ENCODE peak calls at places on chromosomes 16 and 17, in nine cellular contexts. U is psoas muscle, C is epithelial cell of esophagus, J is AG09309, B is neural progenitor cell, A is PC-3, Z is cardiac muscle cell, G is right lobe of liver, Y is RWPE1. I is an unnamed sample.

GRCh38 chr17:50758524-50758923 is 8.8 kb downstream of the ANKRD40CL start:
- DNase-seq in U (no peak), C (no peak), J (no peak), B (no peak), A (no peak), Z (no peak), G (no peak), Y (no peak), I (no peak)

GRCh38 chr16:3736116-3736515 is 18.8 kb upstream of the TRAP1 start:
- DNase-seq in U (no peak), C (no peak), J (no peak), B (no peak), A (no peak), Z (no peak), G (no peak), Y (no peak), I (no peak)

GRCh38 chr16:24986512-24987303 is 28.5 kb downstream of the ARHGAP17 start:
- DNase-seq in U (no peak), C (peak; percentile 49), J (peak; percentile 51), B (no peak), A (peak; percentile 71), Z (peak; percentile 94), G (peak; percentile 61), Y (no peak), I (no peak)

GRCh38 chr16:24683847-24684493 is 45.5 kb upstream of the TNRC6A start:
- DNase-seq in U (no peak), C (no peak), J (no peak), B (peak; percentile 19), A (no peak), Z (no peak), G (no peak), Y (no peak), I (no peak)

GRCh38 chr17:3965123-3965800 is 1.0 kb upstream of the ATP2A3 start:
- DNase-seq in U (no peak), C (peak; percentile 36), J (no peak), B (peak; percentile 79), A (peak; percentile 54), Z (peak; percentile 58), G (no peak), Y (no peak), I (peak; percentile 64)

GRCh38 chr17:29870836-29871430 is 59.1 kb downstream of the SSH2 start:
- DNase-seq in U (no peak), C (no peak), J (no peak), B (no peak), A (no peak), Z (no peak), G (no peak), Y (no peak), I (no peak)

GRCh38 chr17:67377727-67378443 is 804 bp downstream of the PITPNC1 start:
- DNase-seq in U (peak; percentile 73), C (peak; percentile 56), J (no peak), B (peak; percentile 74), A (peak; percentile 52), Z (peak; percentile 66), G (peak; percentile 71), Y (peak; percentile 48), I (peak; percentile 60)

GRCh38 chr17:67068999-67069398 is 24.6 kb downstream of the CACNG1 start:
- DNase-seq in U (no peak), C (no peak), J (no peak), B (no peak), A (peak; percentile 14), Z (no peak), G (no peak), Y (no peak), I (no peak)

GRCh38 chr17:12743046-12743445 is 46.3 kb upstream of the ARHGAP44 start:
- DNase-seq in U (no peak), C (no peak), J (no peak), B (no peak), A (no peak), Z (peak; percentile 21), G (no peak), Y (no peak), I (no peak)

GRCh38 chr17:76385892-76386786 is 1.7 kb downstream of the SPHK1 start:
- DNase-seq in U (peak; percentile 90), C (peak; percentile 75), J (no peak), B (peak; percentile 84), A (peak; percentile 88), Z (peak; percentile 89), G (peak; percentile 81), Y (peak; percentile 84), I (peak; percentile 82)

GRCh38 chr16:85056211-85056748 is 28.7 kb downstream of the KIAA0513 start:
- DNase-seq in U (no peak), C (no peak), J (no peak), B (peak; percentile 47), A (no peak), Z (peak; percentile 48), G (no peak), Y (no peak), I (peak; percentile 31)

GRCh38 chr17:19372866-19373505 is 5.3 kb upstream of the MAPK7 start:
- DNase-seq in U (no peak), C (no peak), J (no peak), B (no peak), A (no peak), Z (no peak), G (peak; percentile 28), Y (no peak), I (no peak)

GRCh38 chr17:64154321-64155089 is 24.6 kb upstream of the ERN1 start:
- DNase-seq in U (no peak), C (no peak), J (no peak), B (peak; percentile 29), A (no peak), Z (no peak), G (no peak), Y (no peak), I (no peak)
- TF ChIP-seq CTCF in U (no peak), C (no peak), J (no peak), B (no peak), A (no peak), Z (no peak), G (no peak), Y (no peak), I (no peak)

DNA sequence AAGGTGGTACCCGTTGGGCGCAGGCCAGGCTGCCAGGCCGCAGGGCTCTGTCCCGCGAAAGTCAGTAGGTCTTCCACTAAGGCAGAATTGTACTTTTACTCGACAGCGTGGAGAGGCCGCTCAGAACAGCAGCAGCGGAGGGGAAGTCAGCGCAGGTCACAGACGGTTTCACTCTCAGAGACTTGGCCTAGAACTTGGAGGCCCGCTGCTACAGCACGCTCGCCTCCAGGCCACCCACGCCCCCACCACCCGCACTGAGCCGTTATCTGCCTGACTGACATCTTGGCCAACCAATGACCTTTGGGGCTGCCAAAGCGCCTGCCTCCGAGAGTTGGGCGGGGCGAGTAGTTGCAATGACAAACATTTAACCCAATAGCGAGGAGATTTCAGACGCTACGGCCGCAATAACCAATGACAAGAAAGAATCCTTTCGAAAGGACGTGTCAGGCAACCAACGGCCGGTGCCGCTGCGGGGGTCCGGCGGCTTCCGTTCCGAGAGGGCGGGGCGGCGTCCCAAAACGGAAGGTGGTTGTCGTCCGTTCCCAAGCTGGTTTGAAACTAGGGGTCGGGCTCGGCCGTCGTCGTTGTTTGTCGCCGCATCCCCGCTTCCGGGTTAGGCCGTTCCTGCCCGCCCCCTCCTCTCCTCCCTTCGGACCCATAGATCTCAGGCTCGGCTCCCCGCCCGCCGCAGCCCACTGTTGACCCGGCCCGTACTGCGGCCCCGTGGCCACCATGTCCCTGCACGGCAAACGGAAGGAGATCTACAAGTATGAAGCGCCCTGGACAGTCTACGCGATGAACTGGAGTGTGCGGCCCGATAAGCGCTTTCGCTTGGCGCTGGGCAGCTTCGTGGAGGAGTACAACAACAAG is at the start of gene DCAF7:
- DNase-seq in U (peak; percentile 99), C (peak; percentile 100), J (peak; percentile 99), B (peak; percentile 99), A (peak; percentile 100), Z (peak; percentile 100), G (peak; percentile 100), Y (peak; percentile 100), I (peak; percentile 95)
- TF ChIP-seq CTCF in U (no peak), C (no peak), J (no peak), B (no peak), A (no peak), Z (no peak), G (no peak), Y (no peak), I (no peak)

GRCh38 chr16:89257281-89257731 is 39.8 kb downstream of the ZNF778 start:
- DNase-seq in U (no peak), C (no peak), J (no peak), B (peak; percentile 44), A (peak; percentile 16), Z (peak; percentile 31), G (peak; percentile 49), Y (no peak), I (peak; percentile 50)
- TF ChIP-seq CTCF in U (no peak), C (no peak), J (no peak), B (no peak), A (no peak), Z (no peak), G (no peak), Y (no peak), I (no peak)

GRCh38 chr17:79203016-79203415 is 128.4 kb downstream of the ENGASE start:
- DNase-seq in U (no peak), C (no peak), J (no peak), B (no peak), A (no peak), Z (no peak), G (no peak), Y (no peak), I (no peak)
- TF ChIP-seq CTCF in U (no peak), C (no peak), J (no peak), B (peak; percentile 39), A (peak; percentile 9), Z (no peak), G (no peak), Y (no peak), I (no peak)

DNA sequence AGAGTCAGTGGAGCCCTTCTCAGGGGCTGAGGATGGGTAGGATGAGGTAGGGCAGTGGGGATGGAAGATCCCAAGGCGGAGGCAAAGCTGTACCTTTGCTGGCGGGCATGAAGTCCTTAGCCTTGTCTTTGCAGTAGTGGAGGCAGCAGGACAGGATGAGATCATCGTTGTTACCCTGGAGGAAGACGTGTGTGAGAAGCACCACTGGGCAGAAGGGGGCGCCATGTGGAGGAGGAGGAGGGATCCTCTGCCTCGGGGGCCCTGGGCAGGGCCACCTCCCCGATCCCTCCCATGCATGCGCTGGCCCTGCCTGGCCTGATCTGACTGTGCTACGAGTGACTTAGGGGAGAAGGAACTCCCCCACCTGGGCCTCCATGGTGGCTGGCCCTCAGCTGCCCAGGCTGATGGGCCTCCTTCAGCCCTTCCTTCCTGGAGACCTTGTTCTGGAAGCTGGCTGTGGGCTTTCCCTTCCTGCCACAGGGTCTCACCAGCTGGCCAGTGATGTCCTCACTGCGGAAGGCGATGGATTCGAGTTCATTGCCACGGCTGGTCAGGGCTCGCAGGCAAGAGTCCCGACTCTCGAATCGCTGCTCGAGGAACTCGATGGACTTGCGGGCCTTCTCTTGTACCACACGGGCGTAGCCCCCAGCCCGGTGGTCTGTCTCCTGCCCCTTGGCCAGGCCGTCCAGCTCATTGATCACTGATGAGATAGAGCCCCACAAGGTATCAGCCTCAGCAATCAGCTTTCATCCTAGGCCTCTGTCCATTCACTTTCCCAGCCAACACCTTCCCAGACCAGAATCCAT is 10.3 kb downstream of the HIC1 start:
- DNase-seq in U (peak; percentile 83), C (peak; percentile 63), J (no peak), B (peak; percentile 74), A (no peak), Z (peak; percentile 84), G (no peak), Y (no peak), I (peak; percentile 60)
- TF ChIP-seq CTCF in U (no peak), C (peak; percentile 41), J (peak; percentile 65), B (peak; percentile 59), A (peak; percentile 54), Z (peak; percentile 58), G (peak; percentile 18), Y (no peak), I (peak; percentile 40)

I was measured in endothelial cell.